ENCODE peak calls at places on chromosome 1, in six cellular contexts. B is thyroid gland, K is brain microvascular endothelial cell, J is lower leg skin, P is GM23338, L is cardiac fibroblast. T is an unnamed sample.
A peak's percentile ranks its signal among the peaks of the same experiment; 100 is the strongest.

GRCh38 chr1:84835169-84835568 is 57.8 kb downstream of the LPAR3 start:
- DNase-seq in B (no peak), K (no peak), J (no peak), P (no peak), L (no peak), T (no peak)

GRCh38 chr1:100629391-100629790 is 90.2 kb upstream of the VCAM1 start:
- DNase-seq in B (no peak), K (no peak), J (no peak), P (no peak), L (no peak), T (no peak)

GRCh38 chr1:6546326-6546725 is 8.0 kb downstream of the NOL9 start:
- DNase-seq in B (no peak), K (no peak), J (no peak), P (no peak), L (no peak), T (no peak)

GRCh38 chr1:201309420-201309819 is 26.1 kb downstream of the PKP1 start:
- DNase-seq in B (peak; percentile 84), K (peak; percentile 48), J (peak; percentile 94), P (peak; percentile 82), L (peak; percentile 28), T (no peak)

GRCh38 chr1:63987014-63987630 is 213.3 kb downstream of the ROR1 start:
- DNase-seq in B (no peak), K (peak; percentile 63), J (no peak), P (no peak), L (peak; percentile 45), T (no peak)

GRCh38 chr1:246659594-246660140 is 64.5 kb upstream of the SCCPDH start:
- DNase-seq in B (no peak), K (no peak), J (no peak), P (no peak), L (no peak), T (no peak)

GRCh38 chr1:87518794-87519193 is 190.1 kb downstream of the LMO4 start:
- DNase-seq in B (no peak), K (no peak), J (no peak), P (no peak), L (no peak), T (no peak)

GRCh38 chr1:44112486-44112885 is 6.1 kb upstream of the KLF17 start:
- DNase-seq in B (no peak), K (no peak), J (no peak), P (no peak), L (peak; percentile 13), T (no peak)

GRCh38 chr1:229991724-229992333 is 75.2 kb upstream of the GALNT2 start:
- DNase-seq in B (no peak), K (no peak), J (no peak), P (no peak), L (no peak), T (no peak)

GRCh38 chr1:115088871-115089442 is 346 bp downstream of the TSPAN2 start:
- DNase-seq in B (peak; percentile 20), K (no peak), J (no peak), P (no peak), L (no peak), T (no peak)

GRCh38 chr1:182357177-182357576 is 34.4 kb downstream of the GLUL start:
- DNase-seq in B (no peak), K (no peak), J (peak; percentile 25), P (peak; percentile 49), L (no peak), T (no peak)

GRCh38 chr1:46616277-46617107 is at the start of gene MOB3C:
- DNase-seq in B (peak; percentile 73), K (peak; percentile 66), J (peak; percentile 95), P (peak; percentile 80), L (peak; percentile 88), T (peak; percentile 26)

GRCh38 chr1:23210963-23211362 is 6.3 kb downstream of the HTR1D start:
- DNase-seq in B (no peak), K (no peak), J (no peak), P (no peak), L (no peak), T (no peak)

GRCh38 chr1:201683397-201683796 is 144.5 kb downstream of the NAV1 start:
- DNase-seq in B (no peak), K (no peak), J (no peak), P (no peak), L (no peak), T (no peak)

GRCh38 chr1:109880961-109881894 is 29.4 kb upstream of the CSF1 start:
- DNase-seq in B (no peak), K (no peak), J (peak; percentile 76), P (no peak), L (no peak), T (no peak)

GRCh38 chr1:109882288-109883245 is 28.1 kb upstream of the CSF1 start:
- DNase-seq in B (peak; percentile 64), K (no peak), J (peak; percentile 75), P (no peak), L (no peak), T (no peak)

GRCh38 chr1:109883248-109883955 is 27.2 kb upstream of the CSF1 start:
- DNase-seq in B (no peak), K (no peak), J (peak; percentile 86), P (no peak), L (no peak), T (no peak)

GRCh38 chr1:109879881-109880525 is 30.6 kb upstream of the CSF1 start:
- DNase-seq in B (no peak), K (no peak), J (peak; percentile 62), P (no peak), L (no peak), T (no peak)

GRCh38 chr1:109881906-109882287 is 28.8 kb upstream of the CSF1 start:
- DNase-seq in B (no peak), K (no peak), J (peak; percentile 78), P (no peak), L (no peak), T (no peak)
- TF ChIP-seq CTCF in B (no peak), K (no peak), J (no peak), P (no peak), L (no peak), T (no peak)

DNA sequence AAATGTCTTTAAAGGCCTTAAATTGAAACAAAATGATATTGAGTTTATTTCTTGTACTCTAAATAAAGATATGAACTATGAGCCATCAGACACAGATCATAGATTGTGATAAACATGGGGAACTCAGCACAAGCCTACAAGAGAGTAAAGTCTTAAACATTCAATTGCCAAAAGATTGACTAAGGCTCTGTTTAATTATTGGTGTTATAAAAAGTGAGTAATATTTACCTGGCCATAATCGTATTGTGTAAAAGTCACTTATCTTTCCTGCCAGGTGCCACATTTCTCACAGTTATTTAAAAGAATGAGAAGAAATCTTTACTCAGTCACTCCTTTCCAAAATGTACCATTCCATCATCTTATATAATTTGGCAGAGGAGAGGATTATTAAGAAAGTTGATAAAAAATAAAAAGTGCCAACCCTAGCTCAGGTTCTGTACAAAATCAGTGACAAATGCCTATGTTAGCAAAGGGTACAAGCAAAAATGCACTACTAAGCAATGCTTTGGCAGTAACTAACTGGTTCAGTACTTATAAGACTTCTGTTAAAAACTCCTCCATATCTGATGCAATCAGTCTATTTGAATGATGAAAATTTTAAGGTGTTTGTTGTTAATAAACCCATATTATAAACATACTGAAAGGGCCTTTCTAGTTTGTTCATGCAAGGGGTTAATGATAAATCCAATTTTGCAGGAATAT is 5.8 kb upstream of the NR5A2 start:
- DNase-seq in B (no peak), K (no peak), J (no peak), P (no peak), L (no peak), T (no peak)
- H3K4me3 ChIP-seq in B (no peak overlapping the region), K (no peak overlapping the region), J (no peak overlapping the region), P (no peak overlapping the region), L (no peak overlapping the region), T (no peak overlapping the region)

DNA sequence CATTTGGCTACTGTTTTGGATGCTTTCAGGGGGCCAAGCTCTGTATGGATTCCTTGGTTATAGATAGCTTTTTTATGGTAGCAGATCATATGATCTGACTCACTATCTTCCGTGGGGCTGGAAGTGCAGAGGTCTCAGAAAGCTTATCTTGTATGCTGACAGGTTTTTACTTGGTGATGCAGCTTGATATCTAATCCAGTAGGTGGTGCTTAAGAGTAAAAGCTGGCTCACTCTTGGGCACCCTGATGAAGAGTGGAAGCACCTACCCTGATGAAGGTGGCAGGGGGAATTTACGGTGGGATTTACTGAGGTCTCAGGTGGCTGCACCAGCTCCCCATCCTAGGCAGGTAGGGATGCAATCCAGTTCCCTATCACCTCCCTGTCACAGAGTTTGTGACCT is 151.2 kb downstream of the PTBP2 start:
- DNase-seq in B (no peak), K (no peak), J (no peak), P (peak; percentile 52), L (no peak), T (no peak)
- TF ChIP-seq CTCF in B (no peak), K (peak; percentile 27), J (no peak), P (peak; percentile 56), L (no peak), T (no peak)

GRCh38 chr1:17304155-17304826 is 3.7 kb upstream of the PADI4 start:
- DNase-seq in B (no peak), K (no peak), J (peak; percentile 67), P (peak; percentile 21), L (no peak), T (no peak)

GRCh38 chr1:17304827-17305177 is 3.2 kb upstream of the PADI4 start:
- DNase-seq in B (no peak), K (no peak), J (peak; percentile 70), P (no peak), L (no peak), T (no peak)

GRCh38 chr1:17306921-17307320 is 1.1 kb upstream of the PADI4 start:
- DNase-seq in B (no peak), K (no peak), J (peak; percentile 46), P (no peak), L (no peak), T (no peak)

GRCh38 chr1:17306407-17306806 is 1.6 kb upstream of the PADI4 start:
- DNase-seq in B (no peak), K (no peak), J (peak; percentile 45), P (no peak), L (no peak), T (no peak)

DNA sequence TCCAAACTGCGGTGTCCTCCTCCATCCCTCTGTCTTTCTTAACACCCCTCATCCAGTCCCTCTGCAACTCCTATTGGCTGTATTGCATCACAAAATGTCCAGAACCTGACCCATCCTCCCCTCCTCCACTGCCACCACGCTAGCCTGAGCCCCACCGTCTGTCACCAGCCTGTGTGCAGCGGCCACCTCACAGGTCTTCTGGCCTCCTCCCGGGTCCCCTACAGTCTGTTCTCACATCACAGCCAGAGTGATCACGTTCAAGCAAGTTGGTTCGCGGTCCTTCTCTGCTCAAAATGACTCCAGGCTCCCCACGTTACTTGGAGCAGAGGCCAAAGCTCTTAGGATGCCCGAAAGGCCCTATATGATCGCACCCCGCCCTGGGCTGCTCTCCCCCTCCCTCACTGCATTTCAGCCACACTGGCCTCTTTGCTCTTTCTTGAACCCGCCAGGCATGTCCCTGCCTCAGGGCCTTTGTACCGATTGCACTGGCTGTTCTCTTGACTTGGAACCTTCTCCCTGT is 2.4 kb upstream of the PADI4 start:
- DNase-seq in B (no peak), K (no peak), J (peak; percentile 52), P (no peak), L (no peak), T (no peak)
- H3K4me3 ChIP-seq in B (no peak overlapping the region), K (no peak overlapping the region), J (no peak overlapping the region), P (no peak overlapping the region), L (no peak overlapping the region), T (no peak overlapping the region)

DNA sequence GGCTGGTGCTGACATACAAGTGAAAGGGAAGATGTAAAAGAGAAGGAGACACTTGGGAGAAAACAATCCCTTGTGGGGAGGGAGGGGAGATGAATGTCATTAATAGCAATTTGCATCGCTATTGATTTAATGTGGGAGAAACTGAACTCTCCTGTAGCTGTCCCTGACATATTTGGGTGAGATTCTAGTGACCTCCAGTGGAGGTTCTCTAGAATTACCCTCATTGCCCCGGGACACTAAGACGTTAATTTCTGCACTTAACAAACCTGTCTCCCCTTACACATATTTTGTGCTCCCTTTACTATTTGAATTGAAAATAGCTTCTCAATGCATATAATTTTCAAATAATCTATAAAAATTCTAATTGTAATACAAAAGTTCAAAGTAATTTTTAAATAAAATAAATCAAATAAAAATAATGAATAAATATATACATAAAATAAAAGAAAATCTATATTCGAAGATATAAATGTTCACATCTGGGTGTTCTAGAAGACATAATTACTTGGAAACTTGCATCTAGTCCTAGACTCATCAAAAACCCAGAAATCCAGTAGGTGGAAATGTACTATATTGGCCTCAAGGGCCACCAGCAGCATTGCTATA is 283.0 kb downstream of the LMX1A start:
- DNase-seq in B (no peak), K (peak; percentile 39), J (no peak), P (peak; percentile 86), L (peak; percentile 73), T (peak; percentile 45)
- TF ChIP-seq CTCF in B (no peak), K (peak; percentile 76), J (no peak), P (peak; percentile 75), L (peak; percentile 74), T (peak; percentile 74)